ENCODE peak calls at places on chromosomes 7 and 10, in nine cellular contexts. U is GM10248, W is heart left ventricle, S is AG09309, H is fibroblast of pulmonary artery, K is BJ, O is brain microvascular endothelial cell, I is neural progenitor cell, G is left lung. Y is an unnamed sample.

GRCh38 chr10:6514180-6514579 is 65.9 kb downstream of the PRKCQ start:
- DNase-seq in O (no peak), H (no peak), I (no peak), U (no peak), S (no peak), G (no peak), W (no peak), K (no peak), Y (no peak)

GRCh38 chr7:95725170-95725569 is 47.2 kb upstream of the DYNC1I1 start:
- DNase-seq in I (peak; percentile 62), O (no peak), K (no peak), S (no peak), H (no peak), W (no peak), G (no peak), U (no peak), Y (no peak)

GRCh38 chr7:113968713-113969112 is 49.9 kb upstream of the PPP1R3A start:
- DNase-seq in G (no peak), I (no peak), U (no peak), H (no peak), S (no peak), W (no peak), O (no peak), K (no peak), Y (no peak)

GRCh38 chr10:30803058-30803457 is 173.5 kb upstream of the LYZL2 start:
- DNase-seq in U (no peak), K (no peak), W (no peak), G (no peak), H (no peak), S (no peak), O (no peak), I (no peak), Y (no peak)

GRCh38 chr7:129780257-129781127 is 169.0 kb downstream of the NRF1 start:
- DNase-seq in S (no peak), K (no peak), H (no peak), I (peak; percentile 71), O (no peak), G (peak; percentile 92), W (no peak), U (peak; percentile 78), Y (no peak)

GRCh38 chr7:36639826-36640225 is 84.5 kb downstream of the AOAH start:
- DNase-seq in G (no peak), O (no peak), I (no peak), U (no peak), W (no peak), S (no peak), K (no peak), H (no peak), Y (no peak)

GRCh38 chr10:88064608-88065383 is 201.4 kb downstream of the PTEN start:
- DNase-seq in H (peak; percentile 69), O (no peak), I (no peak), W (peak; percentile 86), K (no peak), G (no peak), S (peak; percentile 69), U (peak; percentile 38), Y (peak; percentile 45)

GRCh38 chr7:29843738-29844137 is 37.4 kb downstream of the WIPF3 start:
- DNase-seq in H (no peak), G (no peak), I (no peak), U (no peak), K (no peak), O (no peak), W (no peak), S (no peak), Y (no peak)

GRCh38 chr10:78331391-78331922 is 297.8 kb downstream of the RPS24 start:
- DNase-seq in G (no peak), I (peak; percentile 46), H (peak; percentile 42), S (no peak), K (peak; percentile 23), U (no peak), W (peak; percentile 42), O (peak; percentile 23), Y (no peak)

GRCh38 chr7:94395141-94396041 is 696 bp downstream of the COL1A2 start:
- DNase-seq in O (peak; percentile 82), I (peak; percentile 79), W (peak; percentile 41), H (peak; percentile 94), G (no peak), U (peak; percentile 73), K (no peak), S (no peak), Y (peak; percentile 80)

GRCh38 chr10:73585223-73585784 is 5.8 kb downstream of the USP54 start:
- DNase-seq in S (no peak), K (no peak), H (no peak), U (no peak), G (no peak), W (no peak), O (peak; percentile 32), I (no peak), Y (no peak)

GRCh38 chr10:87721781-87722180 is 62.1 kb downstream of the PAPSS2 start:
- DNase-seq in W (no peak), O (no peak), G (no peak), S (no peak), U (no peak), K (no peak), H (peak; percentile 81), I (no peak), Y (no peak)

GRCh38 chr10:124802313-124802675 is 675 bp downstream of the ABRAXAS2 start:
- DNase-seq in H (no peak), U (peak; percentile 41), S (no peak), W (no peak), I (no peak), O (no peak), K (no peak), G (no peak), Y (peak; percentile 39)

GRCh38 chr7:115356139-115356746 is 434.3 kb downstream of the MDFIC start:
- DNase-seq in H (peak; percentile 59), G (no peak), O (no peak), S (no peak), U (no peak), I (peak; percentile 26), W (no peak), K (no peak), Y (peak; percentile 4)

GRCh38 chr10:50438049-50438936 is 185.5 kb downstream of the SGMS1 start:
- DNase-seq in S (no peak), U (no peak), K (no peak), I (no peak), O (no peak), G (no peak), W (no peak), H (no peak), Y (no peak)

GRCh38 chr10:86123745-86124144 is 242.8 kb downstream of the GRID1 start:
- DNase-seq in W (no peak), S (no peak), K (no peak), G (peak; percentile 69), U (no peak), O (no peak), I (no peak), H (no peak), Y (no peak)

GRCh38 chr10:27861781-27862180 is 116.2 kb upstream of the MKX start:
- DNase-seq in K (no peak), I (no peak), S (no peak), W (no peak), O (no peak), G (no peak), H (no peak), U (no peak), Y (no peak)

GRCh38 chr10:82934429-82934828 is 1059.4 kb downstream of the NRG3 start:
- DNase-seq in W (no peak), G (no peak), K (no peak), I (peak; percentile 48), S (no peak), U (no peak), O (no peak), H (peak; percentile 6), Y (no peak)

GRCh38 chr10:71553371-71553900 is 156.7 kb downstream of the CDH23 start:
- DNase-seq in U (no peak), W (no peak), G (no peak), H (no peak), I (peak; percentile 48), K (no peak), S (no peak), O (no peak), Y (no peak)

GRCh38 chr10:24842856-24843255 is 109.5 kb downstream of the PRTFDC1 start:
- DNase-seq in I (no peak), S (no peak), H (no peak), O (no peak), W (no peak), U (no peak), K (no peak), G (no peak), Y (no peak)

GRCh38 chr10:91745086-91745831 is 53.0 kb upstream of the TNKS2 start:
- DNase-seq in G (no peak), H (peak; percentile 39), W (peak; percentile 28), S (no peak), U (no peak), K (no peak), I (peak; percentile 70), O (no peak), Y (no peak)
- TF ChIP-seq CTCF in G (no peak), H (peak; percentile 37), W (no peak), S (peak; percentile 41), U (no peak), K (peak; percentile 18), I (peak; percentile 53), O (peak; percentile 58), Y (peak; percentile 43)

DNA sequence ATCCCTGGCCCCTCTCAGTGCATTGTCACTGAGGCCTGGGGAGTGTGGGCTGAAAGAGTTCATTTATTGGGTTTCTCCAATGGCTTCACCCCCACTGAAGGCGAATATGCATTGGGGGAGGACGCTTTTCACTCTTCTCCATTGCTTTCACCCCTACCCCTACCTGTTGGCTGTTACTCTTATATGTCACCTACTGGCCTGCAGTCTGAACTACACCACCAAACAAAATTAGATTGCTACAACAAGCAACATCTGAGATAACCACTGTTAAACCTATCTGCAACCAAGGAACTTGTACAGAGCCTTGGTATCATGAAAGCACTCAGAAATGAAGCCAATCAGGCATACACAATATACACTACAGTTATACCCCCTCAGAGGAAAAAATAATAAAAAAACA is 203.7 kb downstream of the REEP3 start:
- DNase-seq in O (no peak), K (no peak), I (no peak), G (no peak), U (no peak), W (no peak), H (no peak), S (no peak), Y (no peak)
- TF ChIP-seq CTCF in O (peak; percentile 29), K (no peak), I (peak; percentile 17), G (no peak), U (peak; percentile 10), W (no peak), H (no peak), S (no peak), Y (no peak)

DNA sequence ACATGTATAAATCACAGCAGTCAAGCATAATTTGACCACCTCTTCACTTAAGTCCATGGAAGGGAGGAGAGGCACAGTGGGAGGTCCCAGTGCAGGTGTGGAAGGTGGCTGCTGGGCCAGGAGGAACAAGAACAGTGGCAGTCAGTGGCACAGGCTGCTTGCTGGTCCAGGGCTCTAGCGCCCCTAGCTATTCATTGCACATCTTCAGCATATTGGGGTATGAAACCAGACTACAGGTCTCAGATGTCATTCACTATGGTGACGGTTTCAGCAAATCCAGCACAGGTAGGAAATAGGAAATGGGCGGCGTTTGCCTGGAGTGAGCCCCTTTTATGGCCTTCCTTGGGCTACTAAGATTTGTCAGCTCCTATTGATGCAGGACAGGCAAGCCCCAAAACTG is 609.0 kb downstream of the PARD3 start:
- DNase-seq in O (no peak), G (no peak), H (no peak), S (no peak), W (no peak), K (no peak), I (no peak), U (no peak), Y (no peak)
- TF ChIP-seq CTCF in O (no peak), G (no peak), H (no peak), S (no peak), W (no peak), K (no peak), I (no peak), U (no peak), Y (no peak)

GRCh38 chr10:132961864-132962622 is 19.7 kb upstream of the CFAP46 start:
- DNase-seq in G (peak; percentile 82), O (peak; percentile 62), W (peak; percentile 71), S (peak; percentile 13), H (peak; percentile 80), U (peak; percentile 65), K (peak; percentile 9), I (peak; percentile 92), Y (peak; percentile 83)
- TF ChIP-seq CTCF in G (no peak), O (peak; percentile 20), W (no peak), S (no peak), H (no peak), U (peak; percentile 11), K (no peak), I (peak; percentile 6), Y (no peak)

Y was measured in GM20000.